ENCODE peak calls at places on chromosomes 16 and 17, in eight cellular contexts. H, D, X, Y, G, N, Q and S are unnamed samples.

GRCh38 chr17:62616993-62617893 is 10.2 kb upstream of the MRC2 start:
- DNase-seq in H (peak), D (no peak), X (peak), Y (no peak), G (peak), N (no peak), Q (no peak), S (no peak)

GRCh38 chr16:1556254-1556653 is 22.8 kb downstream of the TMEM204 start:
- DNase-seq in H (no peak), D (no peak), X (no peak), Y (no peak), G (no peak), N (no peak), Q (no peak), S (no peak)

GRCh38 chr16:88451586-88452484 is 1.2 kb upstream of the ZFPM1 start:
- DNase-seq in H (no peak), D (no peak), X (no peak), Y (no peak), G (no peak), N (peak), Q (no peak), S (no peak)

GRCh38 chr17:10120749-10121148 is 77.7 kb downstream of the GAS7 start:
- DNase-seq in H (no peak), D (peak), X (peak), Y (no peak), G (peak), N (no peak), Q (no peak), S (no peak)

GRCh38 chr17:41705271-41705991 is 6.7 kb upstream of the GAST start:
- DNase-seq in H (peak), D (no peak), X (peak), Y (peak), G (peak), N (no peak), Q (no peak), S (no peak)

GRCh38 chr16:14399397-14400284 is 230.4 kb downstream of the PARN start:
- DNase-seq in H (peak), D (peak), X (peak), Y (no peak), G (peak), N (peak), Q (peak), S (peak)

GRCh38 chr16:15523092-15523541 is 88.7 kb downstream of the BMERB1 start:
- DNase-seq in H (no peak), D (no peak), X (no peak), Y (no peak), G (no peak), N (peak), Q (peak), S (no peak)

GRCh38 chr16:51152691-51153261 is 1.7 kb upstream of the SALL1 start:
- DNase-seq in H (no peak), D (no peak), X (peak), Y (no peak), G (peak), N (no peak), Q (no peak), S (no peak)

GRCh38 chr17:41985919-41986318 is 19.3 kb downstream of the CNP start:
- DNase-seq in H (no peak), D (no peak), X (no peak), Y (no peak), G (no peak), N (no peak), Q (no peak), S (peak)

GRCh38 chr17:78628547-78629435 is 51.6 kb upstream of the DNAH17 start:
- DNase-seq in H (no peak), D (no peak), X (no peak), Y (no peak), G (no peak), N (no peak), Q (no peak), S (no peak)

GRCh38 chr16:1003551-1004347 is 22.2 kb downstream of the SOX8 start:
- DNase-seq in H (peak), D (no peak), X (peak), Y (no peak), G (peak), N (no peak), Q (peak), S (no peak)

GRCh38 chr16:58651965-58652348 is 22.3 kb upstream of the CNOT1 start:
- DNase-seq in H (peak), D (no peak), X (no peak), Y (no peak), G (peak), N (no peak), Q (no peak), S (no peak)

GRCh38 chr16:795580-796229 is 4.8 kb downstream of the GNG13 start:
- DNase-seq in H (no peak), D (no peak), X (no peak), Y (no peak), G (no peak), N (no peak), Q (no peak), S (no peak)

GRCh38 chr17:36602924-36603384 is 1.6 kb downstream of the MRM1 start:
- DNase-seq in H (peak), D (peak), X (peak), Y (no peak), G (peak), N (no peak), Q (peak), S (no peak)

DNA sequence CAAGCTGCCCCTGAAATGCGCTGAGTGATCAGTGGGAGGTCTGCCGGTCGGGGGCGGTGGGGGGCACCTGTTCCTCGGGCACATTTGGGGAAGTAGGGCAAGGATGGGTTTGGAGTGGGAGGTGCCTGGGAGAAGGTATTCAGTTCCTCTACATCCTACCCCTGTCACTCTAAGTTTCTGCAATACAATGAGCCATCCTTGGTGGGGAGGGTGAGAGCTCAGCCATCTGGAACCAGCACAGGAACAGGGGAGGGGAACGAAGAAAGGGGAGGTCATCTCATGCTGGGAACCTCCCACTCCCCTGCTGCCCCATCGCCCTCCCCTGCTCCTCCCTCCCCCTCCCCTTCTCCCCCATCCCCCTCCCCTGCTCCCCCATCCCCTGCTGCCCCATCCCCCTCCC is 4.2 kb downstream of the DPH1 start:
- DNase-seq in H (peak), D (no peak), X (no peak), Y (no peak), G (no peak), N (no peak), Q (no peak), S (no peak)
- H3K4me3 ChIP-seq in H (no peak), D (no peak), X (no peak), Y (no peak), G (no peak), N (no peak), Q (no peak), S (no peak)

GRCh38 chr17:80971704-80972304 is 19.8 kb upstream of the CHMP6 start:
- DNase-seq in H (no peak), D (no peak), X (no peak), Y (no peak), G (no peak), N (no peak), Q (no peak), S (no peak)

GRCh38 chr17:80969674-80970043 is 22.0 kb upstream of the CHMP6 start:
- DNase-seq in H (no peak), D (no peak), X (no peak), Y (no peak), G (no peak), N (no peak), Q (no peak), S (no peak)

GRCh38 chr17:80969030-80969673 is 22.5 kb upstream of the CHMP6 start:
- DNase-seq in H (no peak), D (peak), X (no peak), Y (no peak), G (no peak), N (peak), Q (no peak), S (no peak)

GRCh38 chr17:80970044-80970761 is 21.4 kb upstream of the CHMP6 start:
- DNase-seq in H (no peak), D (no peak), X (no peak), Y (no peak), G (no peak), N (peak), Q (peak), S (no peak)

GRCh38 chr17:80970762-80971703 is 20.6 kb upstream of the CHMP6 start:
- DNase-seq in H (peak), D (peak), X (no peak), Y (no peak), G (no peak), N (no peak), Q (no peak), S (no peak)
- H3K4me3 ChIP-seq in H (no peak), D (no peak), X (no peak), Y (no peak), G (no peak), N (no peak), Q (no peak), S (no peak)

GRCh38 chr16:89505204-89506112 is 2.7 kb upstream of the SPG7 start:
- DNase-seq in H (peak), D (peak), X (peak), Y (no peak), G (peak), N (peak), Q (peak), S (peak)
- H3K4me3 ChIP-seq in H (no peak), D (no peak), X (no peak), Y (no peak), G (no peak), N (no peak), Q (peak), S (no peak)

DNA sequence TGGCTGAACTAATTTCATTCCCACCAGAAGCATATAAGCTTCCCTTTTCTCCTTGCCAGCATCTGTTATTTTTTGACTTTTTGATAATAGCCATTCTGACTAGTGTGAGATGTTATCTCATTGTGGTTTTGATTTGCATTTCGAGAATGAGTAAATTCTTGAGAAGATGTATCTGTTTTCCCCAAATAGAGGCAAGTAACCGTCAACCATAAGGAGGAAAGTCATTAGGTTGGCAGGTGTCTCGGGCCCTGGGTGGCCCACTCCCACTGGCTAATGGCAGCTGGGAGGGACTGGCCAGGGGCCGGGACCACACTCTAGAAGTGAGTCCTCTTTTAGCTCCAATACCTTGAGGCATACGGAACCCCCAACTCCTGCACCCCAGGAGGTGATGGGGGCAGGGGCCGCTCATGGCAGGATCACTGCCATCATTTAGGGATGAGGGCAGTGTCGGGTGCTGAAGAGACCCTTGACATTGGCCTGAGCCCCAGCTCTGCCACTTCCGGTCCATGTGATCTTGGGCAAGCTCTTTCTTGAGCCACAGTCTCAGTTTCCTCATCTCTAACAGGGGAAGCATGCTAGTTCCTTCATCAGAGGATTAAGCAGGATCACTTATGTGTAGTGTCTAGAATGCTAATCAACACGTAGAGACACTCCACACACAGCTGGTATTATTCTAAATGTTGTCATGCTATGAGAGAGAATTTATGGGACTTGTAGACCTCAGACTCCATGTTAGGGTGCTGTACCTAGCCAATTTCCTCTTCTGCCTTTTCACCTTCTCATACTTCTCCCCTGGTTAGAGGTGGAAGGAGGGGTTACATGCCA is 44.3 kb downstream of the RGS9 start:
- DNase-seq in H (peak), D (no peak), X (no peak), Y (no peak), G (no peak), N (no peak), Q (peak), S (no peak)
- H3K4me3 ChIP-seq in H (no peak), D (no peak), X (no peak), Y (no peak), G (no peak), N (no peak), Q (peak), S (no peak)

GRCh38 chr16:27369806-27370205 is 32.2 kb upstream of the IL21R start:
- DNase-seq in H (peak), D (no peak), X (peak), Y (no peak), G (peak), N (no peak), Q (no peak), S (no peak)

GRCh38 chr16:27366687-27367462 is 35.1 kb upstream of the IL21R start:
- DNase-seq in H (no peak), D (no peak), X (no peak), Y (no peak), G (no peak), N (peak), Q (peak), S (no peak)

GRCh38 chr16:27365142-27366089 is 36.6 kb upstream of the IL21R start:
- DNase-seq in H (peak), D (no peak), X (peak), Y (no peak), G (peak), N (no peak), Q (no peak), S (no peak)

GRCh38 chr16:27368358-27368722 is 33.6 kb upstream of the IL21R start:
- DNase-seq in H (no peak), D (no peak), X (no peak), Y (no peak), G (no peak), N (no peak), Q (no peak), S (no peak)

DNA sequence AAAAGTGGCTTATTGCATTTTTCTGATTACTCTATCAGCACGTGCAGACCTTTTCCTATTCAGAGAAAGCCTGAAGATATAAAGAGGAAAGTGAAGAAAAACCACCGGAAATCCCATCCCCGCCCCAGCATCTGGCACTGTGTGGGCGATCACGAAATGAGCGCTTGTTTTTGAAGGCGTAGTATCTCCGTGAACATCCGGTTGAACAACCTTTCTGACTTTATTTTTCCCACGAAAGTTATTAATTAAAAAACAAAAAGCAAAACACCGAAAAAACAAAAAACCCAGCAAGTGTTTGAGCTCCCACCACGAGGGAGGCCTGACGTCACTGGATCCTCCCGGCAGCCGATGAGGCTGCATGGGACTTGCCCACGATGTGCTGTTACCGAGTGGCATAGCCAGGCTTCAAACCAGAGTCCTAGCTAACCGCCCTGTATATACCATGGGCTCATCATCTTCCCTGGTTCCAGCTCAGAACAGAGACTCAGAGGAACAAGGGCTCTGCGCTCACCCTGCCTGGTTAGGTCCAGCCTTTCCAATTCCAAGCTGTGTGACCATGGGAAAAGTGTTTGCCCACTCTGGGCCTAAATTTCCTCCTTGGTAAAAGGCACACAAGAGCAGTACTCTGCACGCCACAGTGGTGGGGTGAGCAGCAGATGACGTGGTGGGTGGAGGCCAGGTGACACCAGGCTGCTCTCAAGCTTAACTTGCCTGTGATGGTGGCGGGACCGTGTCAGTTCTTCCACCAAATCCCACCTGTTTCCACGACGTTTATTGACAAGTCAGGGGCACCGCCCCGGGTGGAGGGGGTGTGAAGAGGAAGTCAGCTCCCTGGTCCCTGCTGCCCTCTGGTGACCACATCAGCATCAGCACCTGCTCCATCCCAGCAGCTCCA is 34.3 kb upstream of the IL21R start:
- DNase-seq in H (peak), D (peak), X (peak), Y (peak), G (peak), N (peak), Q (peak), S (peak)
- H3K4me3 ChIP-seq in H (no peak), D (peak), X (no peak), Y (no peak), G (no peak), N (no peak), Q (peak), S (no peak)

DNA sequence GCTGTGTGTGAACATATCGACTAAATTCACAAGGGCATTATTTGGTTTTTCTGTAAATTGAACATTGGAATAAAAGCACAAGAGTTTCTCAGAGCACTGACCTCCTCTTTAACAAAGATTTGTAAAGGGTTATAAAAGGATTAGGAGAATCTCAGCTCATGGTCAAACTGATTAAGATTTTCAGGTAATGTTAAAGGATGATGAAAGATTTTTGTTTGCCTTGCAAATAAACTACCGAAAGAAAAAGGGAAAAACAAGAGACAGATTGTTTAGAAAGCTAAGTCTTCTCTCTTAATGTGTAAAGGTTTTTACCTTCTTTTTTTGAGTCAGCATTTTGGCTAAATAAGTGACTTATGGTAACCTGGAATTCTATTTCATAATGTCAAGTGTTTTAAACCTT is 47.6 kb upstream of the MED9 start:
- DNase-seq in H (no peak), D (no peak), X (no peak), Y (no peak), G (no peak), N (no peak), Q (no peak), S (no peak)
- H3K4me3 ChIP-seq in H (no peak), D (no peak), X (no peak), Y (no peak), G (no peak), N (no peak), Q (no peak), S (no peak)

GRCh38 chr17:82803185-82803584 is 36.6 kb downstream of the ZNF750 start:
- DNase-seq in H (no peak), D (no peak), X (no peak), Y (no peak), G (no peak), N (no peak), Q (no peak), S (no peak)

GRCh38 chr17:82803606-82804005 is 36.2 kb downstream of the ZNF750 start:
- DNase-seq in H (no peak), D (no peak), X (no peak), Y (no peak), G (no peak), N (no peak), Q (no peak), S (no peak)

GRCh38 chr17:82805254-82805653 is 34.6 kb downstream of the ZNF750 start:
- DNase-seq in H (no peak), D (no peak), X (no peak), Y (no peak), G (no peak), N (no peak), Q (no peak), S (no peak)

GRCh38 chr17:82805823-82806222 is 34.0 kb downstream of the ZNF750 start:
- DNase-seq in H (no peak), D (no peak), X (no peak), Y (no peak), G (no peak), N (no peak), Q (no peak), S (no peak)

GRCh38 chr17:82804442-82805191 is 35.2 kb downstream of the ZNF750 start:
- DNase-seq in H (peak), D (no peak), X (no peak), Y (no peak), G (peak), N (peak), Q (no peak), S (no peak)
- H3K4me3 ChIP-seq in H (no peak), D (no peak), X (no peak), Y (no peak), G (no peak), N (no peak), Q (no peak), S (no peak)

DNA sequence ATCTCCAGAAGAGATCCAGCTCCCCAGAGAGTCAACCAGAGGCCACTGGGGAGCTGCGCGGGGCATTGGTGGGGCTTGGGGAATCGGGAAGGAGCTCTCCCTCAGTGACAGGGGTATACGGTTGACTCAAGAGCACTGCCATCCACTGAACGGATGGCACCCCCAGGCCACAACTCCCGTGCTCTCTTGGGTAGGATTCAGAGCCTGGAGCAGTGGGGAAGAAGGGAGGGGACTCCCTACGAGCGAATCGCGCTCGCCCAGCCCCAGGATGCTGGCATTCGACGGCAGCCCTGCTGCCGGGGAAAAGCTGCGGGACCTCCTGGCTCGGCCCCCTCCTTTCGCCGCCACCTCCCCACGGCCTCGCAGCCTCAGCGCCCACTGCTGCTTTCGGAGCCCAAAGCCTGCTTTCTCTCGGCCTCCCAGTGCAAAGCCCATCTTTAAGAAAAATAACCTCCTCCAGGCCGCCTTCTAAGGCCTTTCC is 532 bp upstream of the TPPP3 start:
- DNase-seq in H (no peak), D (peak), X (no peak), Y (no peak), G (no peak), N (no peak), Q (no peak), S (no peak)
- H3K4me3 ChIP-seq in H (peak), D (peak), X (no peak), Y (peak), G (peak), N (no peak), Q (no peak), S (no peak)

DNA sequence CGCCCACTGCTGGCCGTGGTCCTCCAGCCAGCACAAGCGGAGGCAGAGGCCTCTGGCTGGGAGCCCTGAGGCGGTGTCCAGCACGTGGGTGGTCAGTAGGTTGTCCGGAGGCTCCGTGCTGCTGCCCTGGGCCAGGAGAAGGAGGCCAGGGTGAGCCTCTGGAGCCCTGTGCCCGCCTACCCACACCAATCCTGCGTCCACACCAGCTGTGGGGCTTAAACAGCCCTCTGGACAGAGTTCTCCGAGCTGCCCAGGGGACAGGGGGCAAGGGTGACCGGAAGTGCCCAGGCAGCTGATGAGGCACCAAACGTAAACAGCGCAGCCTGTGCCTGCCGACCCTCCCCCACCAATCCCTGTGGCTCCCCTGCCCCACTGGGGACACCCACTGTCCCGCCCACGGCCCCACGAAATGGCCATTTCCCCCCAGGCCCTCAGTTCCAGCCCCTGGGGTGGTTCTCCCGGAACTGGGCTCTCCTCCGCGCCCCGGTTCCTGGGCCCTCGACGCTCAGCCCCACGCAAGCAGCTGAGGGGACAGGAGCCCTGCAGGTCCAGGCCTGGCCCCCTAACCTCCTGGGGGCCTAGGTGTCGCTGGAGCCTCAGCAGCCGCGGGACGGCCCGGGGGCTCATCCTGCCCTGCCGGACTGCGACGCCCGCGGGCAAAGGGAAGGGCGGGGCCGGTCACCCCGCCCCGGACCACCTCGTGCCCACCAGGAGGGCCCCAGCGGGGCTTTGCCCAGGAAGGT is 27.9 kb upstream of the DBNDD1 start:
- DNase-seq in H (peak), D (no peak), X (peak), Y (no peak), G (peak), N (peak), Q (no peak), S (no peak)
- H3K4me3 ChIP-seq in H (peak), D (peak), X (no peak), Y (peak), G (peak), N (peak), Q (no peak), S (peak)